ENCODE peak calls at places on chromosomes 1 and 21, in seven cellular contexts. U is fibroblast of lung; J is K562; Z is CD8-positive, alpha-beta T cell; S is PC-9; L is heart left ventricle; M is adrenal gland. F is an unnamed sample.

GRCh38 chr1:17081439-17081838 is 27.6 kb upstream of the SDHB start:
- DNase-seq in U (no peak), J (no peak), Z (no peak), S (no peak), L (no peak), M (no peak), F (no peak)

GRCh38 chr1:24930703-24931480 is 816 bp upstream of the RUNX3 start:
- DNase-seq in U (no peak), J (no peak), Z (no peak), S (no peak), L (no peak), M (no peak), F (no peak)

GRCh38 chr21:41428847-41429246 is 2.8 kb downstream of the MX1 start:
- DNase-seq in U (no peak), J (no peak), Z (peak), S (no peak), L (no peak), M (no peak), F (no peak)

GRCh38 chr1:234771642-234772344 is 161.8 kb upstream of the IRF2BP2 start:
- DNase-seq in U (peak), J (no peak), Z (peak), S (peak), L (no peak), M (no peak), F (no peak)

GRCh38 chr21:37636152-37636860 is 269.7 kb downstream of the DYRK1A start:
- DNase-seq in U (peak), J (no peak), Z (no peak), S (peak), L (no peak), M (no peak), F (peak)

GRCh38 chr1:237281481-237281880 is 239.5 kb downstream of the RYR2 start:
- DNase-seq in U (no peak), J (no peak), Z (no peak), S (no peak), L (no peak), M (no peak), F (no peak)

GRCh38 chr1:232327296-232327695 is 302.6 kb downstream of the SIPA1L2 start:
- DNase-seq in U (peak), J (no peak), Z (no peak), S (no peak), L (no peak), M (no peak), F (no peak)

GRCh38 chr1:22252248-22252647 is 109.4 kb upstream of the WNT4 start:
- DNase-seq in U (no peak), J (no peak), Z (no peak), S (no peak), L (no peak), M (no peak), F (no peak)

GRCh38 chr1:200473698-200474371 is 64.0 kb upstream of the ZNF281 start:
- DNase-seq in U (peak), J (no peak), Z (no peak), S (no peak), L (no peak), M (no peak), F (no peak)

GRCh38 chr1:117611894-117612481 is 6.1 kb downstream of the TENT5C start:
- DNase-seq in U (peak), J (no peak), Z (peak), S (no peak), L (no peak), M (no peak), F (no peak)

GRCh38 chr1:11321656-11322491 is 48.9 kb downstream of the UBIAD1 start:
- DNase-seq in U (no peak), J (no peak), Z (no peak), S (peak), L (peak), M (no peak), F (no peak)

GRCh38 chr1:113279776-113280391 is 110.4 kb upstream of the MAGI3 start:
- DNase-seq in U (no peak), J (no peak), Z (no peak), S (no peak), L (no peak), M (no peak), F (no peak)

GRCh38 chr1:3564921-3565831 is 46.1 kb downstream of the MEGF6 start:
- DNase-seq in U (no peak), J (peak), Z (peak), S (no peak), L (no peak), M (no peak), F (no peak)

GRCh38 chr1:234920136-234920842 is 208.3 kb downstream of the TOMM20 start:
- DNase-seq in U (no peak), J (no peak), Z (no peak), S (no peak), L (no peak), M (no peak), F (no peak)

GRCh38 chr1:243974451-243975292 is 76.4 kb upstream of the ZBTB18 start:
- DNase-seq in U (peak), J (no peak), Z (no peak), S (no peak), L (no peak), M (no peak), F (no peak)

GRCh38 chr1:226406401-226406881 is 1.5 kb downstream of the PARP1 start:
- DNase-seq in U (peak), J (no peak), Z (no peak), S (peak), L (no peak), M (no peak), F (no peak)

GRCh38 chr21:43020771-43021170 is 46.4 kb downstream of the PKNOX1 start:
- DNase-seq in U (no peak), J (no peak), Z (no peak), S (no peak), L (no peak), M (no peak), F (no peak)

GRCh38 chr1:50155564-50155963 is 46.8 kb downstream of the ELAVL4 start:
- DNase-seq in U (no peak), J (no peak), Z (no peak), S (no peak), L (no peak), M (no peak), F (no peak)

GRCh38 chr1:59443355-59443754 is 146.5 kb downstream of the FGGY start:
- DNase-seq in U (peak), J (no peak), Z (no peak), S (no peak), L (no peak), M (peak), F (no peak)

GRCh38 chr21:41777934-41778815 is 11.3 kb upstream of the RIPK4 start:
- DNase-seq in U (peak), J (peak), Z (no peak), S (peak), L (peak), M (peak), F (peak)

GRCh38 chr1:150973258-150973825 is 1.3 kb downstream of the CERS2 start:
- DNase-seq in U (peak), J (peak), Z (no peak), S (no peak), L (no peak), M (peak), F (no peak)

GRCh38 chr21:10425856-10426255 is 95.5 kb upstream of the TPTE start:
- DNase-seq in U (no peak), J (no peak), Z (no peak), S (no peak), L (no peak), M (no peak), F (no peak)

GRCh38 chr1:165855010-165855838 is 27.8 kb downstream of the UCK2 start:
- DNase-seq in U (no peak), J (no peak), Z (no peak), S (no peak), L (no peak), M (no peak), F (no peak)

GRCh38 chr21:17889171-17889570 is 70.0 kb upstream of the C21orf91 start:
- DNase-seq in U (no peak), J (no peak), Z (no peak), S (no peak), L (no peak), M (no peak), F (no peak)

GRCh38 chr1:158793604-158794003 is 12.6 kb upstream of the OR6N2 start:
- DNase-seq in U (no peak), J (no peak), Z (no peak), S (no peak), L (no peak), M (no peak), F (no peak)
- TF ChIP-seq CTCF in U (no peak), J (peak), Z (no peak), S (no peak), L (no peak), M (peak), F (no peak)

GRCh38 chr1:72278461-72278860 is 3.9 kb downstream of the NEGR1 start:
- DNase-seq in U (no peak), J (no peak), Z (no peak), S (no peak), L (no peak), M (no peak), F (no peak)

GRCh38 chr1:72281637-72282270 is 585 bp downstream of the NEGR1 start:
- DNase-seq in U (no peak), J (no peak), Z (no peak), S (no peak), L (no peak), M (no peak), F (no peak)

GRCh38 chr1:72281144-72281543 is 1.2 kb downstream of the NEGR1 start:
- DNase-seq in U (no peak), J (no peak), Z (no peak), S (no peak), L (no peak), M (no peak), F (no peak)

GRCh38 chr1:72280714-72281113 is 1.6 kb downstream of the NEGR1 start:
- DNase-seq in U (no peak), J (no peak), Z (no peak), S (no peak), L (no peak), M (no peak), F (peak)

GRCh38 chr1:72280131-72280530 is 2.2 kb downstream of the NEGR1 start:
- DNase-seq in U (no peak), J (no peak), Z (no peak), S (no peak), L (no peak), M (no peak), F (no peak)
- H3K4me3 ChIP-seq in U (no peak), J (no peak), Z (no peak), S (no peak), L (peak), M (no peak), F (peak)

GRCh38 chr1:212192261-212192998 is 92.8 kb upstream of the PPP2R5A start:
- DNase-seq in U (no peak), J (no peak), Z (no peak), S (no peak), L (no peak), M (no peak), F (no peak)
- TF ChIP-seq CTCF in U (no peak), J (no peak), Z (no peak), S (no peak), L (no peak), M (no peak), F (no peak)

GRCh38 chr1:245871881-245872280 is 635.2 kb downstream of the SMYD3 start:
- DNase-seq in U (peak), J (no peak), Z (no peak), S (no peak), L (no peak), M (no peak), F (peak)

GRCh38 chr1:245872475-245872874 is 634.6 kb downstream of the SMYD3 start:
- DNase-seq in U (no peak), J (no peak), Z (no peak), S (no peak), L (no peak), M (no peak), F (no peak)

GRCh38 chr1:245873068-245873467 is 634.0 kb downstream of the SMYD3 start:
- DNase-seq in U (peak), J (no peak), Z (no peak), S (no peak), L (no peak), M (no peak), F (no peak)

GRCh38 chr1:245869847-245870246 is 637.2 kb downstream of the SMYD3 start:
- DNase-seq in U (no peak), J (no peak), Z (no peak), S (no peak), L (no peak), M (no peak), F (no peak)

GRCh38 chr1:245870698-245871097 is 636.4 kb downstream of the SMYD3 start:
- DNase-seq in U (peak), J (no peak), Z (no peak), S (no peak), L (no peak), M (no peak), F (no peak)
- H3K4me3 ChIP-seq in U (no peak), J (no peak), Z (no peak), S (no peak), L (no peak), M (no peak), F (no peak)

GRCh38 chr1:157995575-157996169 is 2.2 kb downstream of the KIRREL1 start:
- DNase-seq in U (no peak), J (no peak), Z (no peak), S (no peak), L (no peak), M (no peak), F (no peak)

GRCh38 chr1:157993179-157994080 is at the start of gene KIRREL1:
- DNase-seq in U (peak), J (no peak), Z (no peak), S (no peak), L (peak), M (peak), F (no peak)

GRCh38 chr1:157994704-157995540 is 1.5 kb downstream of the KIRREL1 start:
- DNase-seq in U (peak), J (no peak), Z (no peak), S (no peak), L (no peak), M (peak), F (no peak)

GRCh38 chr1:157992813-157993178 is 649 bp upstream of the KIRREL1 start:
- DNase-seq in U (no peak), J (no peak), Z (no peak), S (no peak), L (no peak), M (no peak), F (no peak)

DNA sequence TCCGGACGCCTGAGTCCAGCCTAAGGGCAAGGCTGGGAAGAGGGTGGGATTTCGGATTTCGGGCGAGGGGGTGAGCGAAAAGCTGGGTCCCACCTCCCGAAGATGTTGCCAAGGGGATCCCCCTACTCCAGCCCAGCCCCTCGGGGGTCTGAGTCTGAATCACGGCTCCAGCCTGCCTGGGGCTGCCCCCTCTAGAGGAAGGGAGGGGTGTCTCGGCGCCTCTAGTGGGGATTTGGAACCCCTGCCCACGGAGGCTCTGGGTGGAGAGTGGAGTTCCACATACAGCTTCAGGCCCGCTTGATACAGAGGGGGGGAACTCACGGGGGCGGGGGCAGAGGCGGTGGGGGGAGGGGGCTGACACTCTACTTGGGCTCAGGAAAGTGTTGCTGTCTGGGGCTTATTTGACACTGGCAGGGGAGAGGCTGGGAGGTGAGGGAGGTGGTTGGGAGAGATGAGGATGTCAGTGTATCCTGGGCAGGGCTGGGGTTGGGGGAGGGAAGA is 686 bp downstream of the KIRREL1 start:
- DNase-seq in U (no peak), J (no peak), Z (no peak), S (no peak), L (no peak), M (peak), F (no peak)
- TF ChIP-seq CTCF in U (peak), J (no peak), Z (no peak), S (no peak), L (peak), M (no peak), F (peak)

GRCh38 chr1:198774418-198774817 is 135.6 kb downstream of the PTPRC start:
- DNase-seq in U (no peak), J (no peak), Z (no peak), S (no peak), L (no peak), M (no peak), F (no peak)
- H3K4me3 ChIP-seq in U (no peak), J (no peak), Z (no peak), S (no peak), L (no peak), M (no peak), F (no peak)

DNA sequence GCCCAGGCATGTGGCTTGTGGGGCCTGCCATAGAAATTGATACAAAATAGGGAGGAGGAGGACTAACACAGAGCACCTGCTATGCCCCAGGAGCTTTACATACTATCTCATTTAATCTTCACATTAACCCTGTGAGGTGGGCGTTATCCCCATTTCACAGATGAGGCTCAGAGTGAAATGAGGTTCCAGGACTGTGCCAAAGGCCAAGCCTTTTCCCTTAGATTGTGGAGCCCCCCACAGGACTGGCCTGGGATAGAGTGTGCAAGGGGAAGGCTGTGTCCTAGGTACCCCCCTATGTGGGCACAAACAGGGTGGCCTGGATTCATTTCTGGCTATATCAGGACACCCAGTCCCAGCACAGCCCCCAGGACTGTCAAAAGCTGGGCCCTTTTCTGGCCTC is 2.2 kb upstream of the DDOST start:
- DNase-seq in U (no peak), J (no peak), Z (no peak), S (no peak), L (no peak), M (no peak), F (no peak)
- TF ChIP-seq CTCF in U (no peak), J (peak), Z (no peak), S (no peak), L (no peak), M (no peak), F (peak)

DNA sequence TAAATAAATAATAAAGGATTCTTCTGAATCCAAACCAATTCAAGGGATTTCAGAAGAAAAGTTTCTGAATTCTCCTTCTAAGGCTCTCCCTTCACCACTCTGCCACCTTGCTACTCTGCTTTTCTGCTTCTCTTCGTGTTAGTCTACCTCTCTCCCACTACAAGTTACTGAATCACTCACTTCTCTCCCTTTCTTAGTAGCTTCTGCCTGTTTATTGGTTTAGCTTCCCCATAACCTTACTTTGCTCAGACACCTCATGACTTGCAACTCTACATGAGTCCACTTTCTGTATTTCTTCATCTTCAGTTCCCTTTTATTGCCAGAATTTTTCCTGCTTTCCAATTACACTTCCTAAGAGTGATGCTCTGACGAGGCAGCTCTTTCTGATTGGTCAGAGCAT is 144.8 kb downstream of the SLC30A10 start:
- DNase-seq in U (no peak), J (no peak), Z (no peak), S (no peak), L (no peak), M (no peak), F (no peak)
- H3K4me3 ChIP-seq in U (no peak), J (no peak), Z (no peak), S (no peak), L (no peak), M (no peak), F (no peak)

GRCh38 chr1:14334336-14335176 is 263.9 kb upstream of the KAZN start:
- DNase-seq in U (peak), J (peak), Z (no peak), S (no peak), L (no peak), M (no peak), F (no peak)

GRCh38 chr1:14326857-14327256 is 271.6 kb upstream of the KAZN start:
- DNase-seq in U (no peak), J (no peak), Z (no peak), S (no peak), L (no peak), M (no peak), F (no peak)

GRCh38 chr1:14332158-14332557 is 266.3 kb upstream of the KAZN start:
- DNase-seq in U (peak), J (no peak), Z (no peak), S (no peak), L (no peak), M (no peak), F (no peak)

GRCh38 chr1:14323665-14324630 is 274.5 kb upstream of the KAZN start:
- DNase-seq in U (no peak), J (no peak), Z (no peak), S (no peak), L (no peak), M (no peak), F (no peak)

GRCh38 chr1:14328687-14329086 is 269.8 kb upstream of the KAZN start:
- DNase-seq in U (peak), J (no peak), Z (no peak), S (no peak), L (no peak), M (no peak), F (no peak)
- TF ChIP-seq CTCF in U (no peak), J (no peak), Z (no peak), S (no peak), L (no peak), M (no peak), F (no peak)